ENCODE peak calls at places on chromosome 10, in seven cellular contexts. H is stromal cell of bone marrow; J is activated CD4-positive, alpha-beta T cell treated with anti-CD3 and anti-CD28 coated beads for 24 hours; Q is skeletal muscle cell; U is GM10248; E is activated T-cell treated with anti-CD3 and anti-CD28 coated beads, Interleukin-2, amount 50 U/mL, for 72 hours; O is RPMI7951. S is an unnamed sample.

GRCh38 chr10:108411181-108411580 is 1246.7 kb upstream of the SORCS1 start:
- DNase-seq in U (no peak), E (no peak), O (peak; percentile 41), Q (no peak), H (no peak), J (no peak), S (no peak)

GRCh38 chr10:49167629-49168540 is 20.3 kb downstream of the TMEM273 start:
- DNase-seq in H (no peak), E (no peak), O (no peak), J (no peak), U (no peak), Q (no peak), S (no peak)

GRCh38 chr10:29828440-29828894 is 193.7 kb upstream of the SVIL start:
- DNase-seq in O (peak; percentile 54), E (no peak), H (no peak), J (no peak), U (no peak), Q (no peak), S (peak; percentile 40)

GRCh38 chr10:110872984-110873569 is 1.3 kb downstream of the PDCD4 start:
- DNase-seq in H (no peak), O (no peak), J (no peak), E (no peak), Q (no peak), U (no peak), S (no peak)

GRCh38 chr10:122688293-122688989 is 11.2 kb downstream of the C10orf120 start:
- DNase-seq in Q (no peak), E (no peak), O (peak; percentile 51), H (peak; percentile 30), J (no peak), U (no peak), S (no peak)

GRCh38 chr10:78411716-78412115 is 378.1 kb downstream of the RPS24 start:
- DNase-seq in E (no peak), U (no peak), H (no peak), Q (no peak), J (no peak), O (no peak), S (no peak)

GRCh38 chr10:19815478-19816419 is 483 bp upstream of the PLXDC2 start:
- DNase-seq in J (no peak), U (no peak), H (peak; percentile 31), E (no peak), Q (no peak), O (peak; percentile 14), S (no peak)

GRCh38 chr10:51860257-51860656 is 160.9 kb upstream of the CSTF2T start:
- DNase-seq in J (no peak), E (no peak), U (no peak), Q (peak; percentile 30), H (peak; percentile 90), O (peak; percentile 48), S (peak; percentile 58)

GRCh38 chr10:28214185-28214584 is 88.7 kb downstream of the MPP7 start:
- DNase-seq in J (no peak), Q (no peak), U (no peak), O (no peak), E (no peak), H (no peak), S (no peak)

GRCh38 chr10:90787906-90788491 is 69.8 kb downstream of the HTR7 start:
- DNase-seq in E (peak; percentile 16), Q (no peak), U (no peak), J (peak; percentile 4), H (peak; percentile 15), O (peak; percentile 14), S (peak; percentile 27)

GRCh38 chr10:49176310-49177268 is 11.6 kb downstream of the TMEM273 start:
- DNase-seq in O (no peak), Q (no peak), J (no peak), U (no peak), E (no peak), H (no peak), S (no peak)

GRCh38 chr10:93379366-93380042 is 102.6 kb downstream of the MYOF start:
- DNase-seq in H (peak; percentile 70), U (no peak), Q (no peak), E (peak; percentile 75), J (peak; percentile 14), O (peak; percentile 88), S (no peak)

GRCh38 chr10:86670290-86670811 is 2.0 kb downstream of the LDB3 start:
- DNase-seq in Q (no peak), U (no peak), E (no peak), O (no peak), H (no peak), J (no peak), S (no peak)

GRCh38 chr10:115761166-115761565 is 511.8 kb downstream of the GFRA1 start:
- DNase-seq in O (no peak), H (no peak), Q (no peak), U (no peak), E (no peak), J (no peak), S (no peak)

GRCh38 chr10:88898727-88899126 is 18.7 kb downstream of the STAMBPL1 start:
- DNase-seq in Q (no peak), O (peak; percentile 11), J (no peak), U (no peak), E (no peak), H (no peak), S (no peak)

GRCh38 chr10:75429159-75429827 is 2.1 kb upstream of the LRMDA start:
- DNase-seq in O (no peak), H (no peak), E (no peak), U (no peak), J (no peak), Q (no peak), S (no peak)

GRCh38 chr10:119352042-119352441 is 144.7 kb downstream of the GRK5 start:
- DNase-seq in U (no peak), Q (no peak), H (no peak), J (no peak), O (no peak), E (no peak), S (no peak)

GRCh38 chr10:104521901-104522827 is 118.9 kb upstream of the SORCS3 start:
- DNase-seq in O (peak; percentile 20), H (no peak), Q (no peak), U (no peak), E (no peak), J (no peak), S (no peak)

GRCh38 chr10:61136151-61136550 is 192.2 kb upstream of the RHOBTB1 start:
- DNase-seq in H (no peak), J (no peak), E (no peak), O (no peak), Q (no peak), U (no peak), S (peak; percentile 38)

GRCh38 chr10:66804911-66805310 is 120.9 kb upstream of the LRRTM3 start:
- DNase-seq in Q (no peak), O (no peak), J (no peak), H (no peak), U (no peak), E (no peak), S (no peak)

GRCh38 chr10:49107111-49107889 is 8.0 kb downstream of the VSTM4 start:
- DNase-seq in Q (no peak), U (no peak), O (no peak), H (no peak), J (no peak), E (no peak), S (no peak)

GRCh38 chr10:62399211-62399610 is 25.0 kb downstream of the ZNF365 start:
- DNase-seq in H (no peak), U (no peak), Q (no peak), E (no peak), O (peak; percentile 42), J (no peak), S (no peak)

GRCh38 chr10:130816116-130816901 is 495.2 kb downstream of the TCERG1L start:
- DNase-seq in H (no peak), U (no peak), Q (no peak), E (no peak), J (no peak), O (no peak), S (no peak)

GRCh38 chr10:103685880-103686669 is 169.3 kb downstream of the SH3PXD2A start:
- DNase-seq in O (no peak), Q (no peak), H (peak; percentile 31), E (peak; percentile 77), U (peak; percentile 86), J (peak; percentile 72), S (no peak)

GRCh38 chr10:114540191-114540590 is 117.9 kb downstream of the ABLIM1 start:
- DNase-seq in O (no peak), Q (no peak), U (no peak), J (no peak), H (no peak), E (peak; percentile 34), S (no peak)

GRCh38 chr10:102267748-102268147 is 22.4 kb downstream of the GBF1 start:
- DNase-seq in Q (peak; percentile 68), J (no peak), E (no peak), O (no peak), U (no peak), H (peak; percentile 53), S (no peak)

GRCh38 chr10:123241391-123242141 is 87.4 kb downstream of the BUB3 start:
- DNase-seq in U (peak; percentile 18), J (no peak), H (no peak), E (peak; percentile 5), O (no peak), Q (no peak), S (no peak)

GRCh38 chr10:86960003-86960862 is 1.8 kb downstream of the SNCG start:
- DNase-seq in J (no peak), E (peak; percentile 50), U (peak; percentile 86), H (no peak), Q (no peak), O (peak; percentile 47), S (peak; percentile 39)

GRCh38 chr10:26407406-26407969 is 30.7 kb upstream of the APBB1IP start:
- DNase-seq in Q (no peak), E (no peak), U (no peak), J (no peak), H (peak; percentile 96), O (peak; percentile 95), S (peak; percentile 92)

GRCh38 chr10:11007661-11008060 is 10.0 kb upstream of the CELF2 start:
- DNase-seq in E (no peak), H (no peak), J (no peak), U (no peak), O (no peak), Q (no peak), S (no peak)

GRCh38 chr10:116126239-116126638 is 146.8 kb downstream of the GFRA1 start:
- DNase-seq in E (no peak), H (no peak), J (no peak), Q (no peak), O (no peak), U (no peak), S (no peak)

GRCh38 chr10:4241724-4242345 is 456.8 kb upstream of the KLF6 start:
- DNase-seq in E (no peak), H (peak; percentile 94), U (no peak), O (peak; percentile 99), J (no peak), Q (peak; percentile 100), S (peak; percentile 99)

GRCh38 chr10:45082176-45082575 is 81.5 kb downstream of the ZNF22 start:
- DNase-seq in J (no peak), E (no peak), H (no peak), O (no peak), Q (no peak), U (no peak), S (no peak)

GRCh38 chr10:82564353-82565218 is 689.6 kb downstream of the NRG3 start:
- DNase-seq in Q (no peak), J (no peak), H (no peak), O (no peak), U (no peak), E (no peak), S (no peak)

GRCh38 chr10:103739039-103739764 is 116.2 kb downstream of the SH3PXD2A start:
- DNase-seq in Q (peak; percentile 91), H (peak; percentile 93), O (peak; percentile 99), J (no peak), U (no peak), E (no peak), S (peak; percentile 95)

GRCh38 chr10:17644485-17644964 is 574 bp downstream of the STAM start:
- DNase-seq in E (peak; percentile 14), U (peak; percentile 23), O (peak; percentile 49), Q (no peak), J (no peak), H (no peak), S (no peak)

GRCh38 chr10:125236091-125236490 is 75.7 kb upstream of the CTBP2 start:
- DNase-seq in U (no peak), O (no peak), E (no peak), H (no peak), J (no peak), Q (no peak), S (no peak)

GRCh38 chr10:103770139-103770538 is 85.2 kb downstream of the SH3PXD2A start:
- DNase-seq in U (no peak), H (no peak), O (no peak), Q (no peak), E (no peak), J (no peak), S (no peak)

S was measured in foreskin melanocyte.